ENCODE peak calls at places on chromosomes 2 and 18, in nine cellular contexts. P, S, I, N, H, E, A, L and Y are unnamed samples.

GRCh38 chr2:241323777-241324176 is 8.1 kb downstream of the SEPTIN2 start:
- DNase-seq in P (no peak), S (no peak), I (no peak), N (no peak), H (no peak), E (no peak), A (no peak), L (no peak), Y (no peak)

GRCh38 chr2:174080672-174081121 is 115.5 kb upstream of the SP3 start:
- DNase-seq in P (no peak), S (no peak), I (no peak), N (no peak), H (no peak), E (no peak), A (no peak), L (no peak), Y (no peak)

GRCh38 chr2:127386764-127387654 is 766 bp downstream of the MAP3K2 start:
- DNase-seq in P (peak; percentile 89), S (peak; percentile 86), I (peak; percentile 59), N (peak; percentile 91), H (peak; percentile 69), E (peak; percentile 66), A (peak; percentile 88), L (peak; percentile 65), Y (peak; percentile 91)

GRCh38 chr2:262117-262516 is 1.7 kb downstream of the SH3YL1 start:
- DNase-seq in P (no peak), S (no peak), I (no peak), N (no peak), H (no peak), E (no peak), A (no peak), L (no peak), Y (no peak)

GRCh38 chr18:42113529-42114191 is 158.6 kb downstream of the PIK3C3 start:
- DNase-seq in P (no peak), S (no peak), I (no peak), N (peak; percentile 65), H (peak; percentile 10), E (no peak), A (no peak), L (no peak), Y (no peak)

GRCh38 chr2:215269397-215270117 is 42.3 kb upstream of the ATIC start:
- DNase-seq in P (no peak), S (peak; percentile 83), I (peak; percentile 61), N (peak; percentile 73), H (peak; percentile 59), E (peak; percentile 31), A (peak; percentile 69), L (peak; percentile 24), Y (peak; percentile 29)

GRCh38 chr2:37281916-37282315 is 42.7 kb downstream of the PRKD3 start:
- DNase-seq in P (no peak), S (no peak), I (no peak), N (no peak), H (no peak), E (no peak), A (no peak), L (no peak), Y (no peak)

GRCh38 chr2:182642328-182642727 is 73.7 kb upstream of the DNAJC10 start:
- DNase-seq in P (no peak), S (peak; percentile 34), I (peak; percentile 60), N (peak; percentile 62), H (peak; percentile 28), E (no peak), A (no peak), L (no peak), Y (no peak)

GRCh38 chr2:127080226-127080940 is 26.6 kb downstream of the BIN1 start:
- DNase-seq in P (no peak), S (no peak), I (no peak), N (peak; percentile 44), H (no peak), E (no peak), A (no peak), L (peak; percentile 18), Y (no peak)